ENCODE peak calls at places on chromosomes 2 and 18, in eight cellular contexts. One of them, this sample, is unnamed.
A peak's percentile ranks its signal among the peaks of the same experiment; 100 is the strongest.

GRCh38 chr2:120661551-120661950 is 74.1 kb upstream of the GLI2 start:
- DNase-seq in T-helper 1 cell: no peak
- DNase-seq in hippocampal formation: peak; percentile 62
- DNase-seq in T follicular helper cell: no peak
- DNase-seq in NCI-H2081 treated with DMSO at 0.1 percent for 48 hours: no peak
- DNase-seq in NCI-H2029: peak; percentile 39
- DNase-seq in kidney epithelial cell: no peak
- DNase-seq in iris pigment epithelial cell: no peak
- DNase-seq in this sample: no peak

GRCh38 chr2:145350011-145350410 is 830.1 kb upstream of the ZEB2 start:
- DNase-seq in T-helper 1 cell: no peak
- DNase-seq in hippocampal formation: no peak
- DNase-seq in T follicular helper cell: no peak
- DNase-seq in NCI-H2081 treated with DMSO at 0.1 percent for 48 hours: no peak
- DNase-seq in NCI-H2029: no peak
- DNase-seq in kidney epithelial cell: no peak
- DNase-seq in iris pigment epithelial cell: peak; percentile 75
- DNase-seq in this sample: no peak

GRCh38 chr2:98909381-98910211 is 26.4 kb downstream of the CRACDL start:
- DNase-seq in T-helper 1 cell: no peak
- DNase-seq in hippocampal formation: no peak
- DNase-seq in T follicular helper cell: no peak
- DNase-seq in NCI-H2081 treated with DMSO at 0.1 percent for 48 hours: peak; percentile 92
- DNase-seq in NCI-H2029: peak; percentile 96
- DNase-seq in kidney epithelial cell: peak; percentile 48
- DNase-seq in iris pigment epithelial cell: peak; percentile 87
- DNase-seq in this sample: no peak

GRCh38 chr2:224565452-224566035 is 19.6 kb downstream of the CUL3 start:
- DNase-seq in T-helper 1 cell: no peak
- DNase-seq in hippocampal formation: no peak
- DNase-seq in T follicular helper cell: no peak
- DNase-seq in NCI-H2081 treated with DMSO at 0.1 percent for 48 hours: no peak
- DNase-seq in NCI-H2029: no peak
- DNase-seq in kidney epithelial cell: no peak
- DNase-seq in iris pigment epithelial cell: no peak
- DNase-seq in this sample: no peak

GRCh38 chr2:222034058-222034457 is 264.7 kb downstream of the PAX3 start:
- DNase-seq in T-helper 1 cell: no peak
- DNase-seq in hippocampal formation: no peak
- DNase-seq in T follicular helper cell: no peak
- DNase-seq in NCI-H2081 treated with DMSO at 0.1 percent for 48 hours: no peak
- DNase-seq in NCI-H2029: peak; percentile 38
- DNase-seq in kidney epithelial cell: no peak
- DNase-seq in iris pigment epithelial cell: no peak
- DNase-seq in this sample: no peak

GRCh38 chr2:172280820-172281454 is 146.4 kb upstream of the ITGA6 start:
- DNase-seq in T-helper 1 cell: no peak
- DNase-seq in hippocampal formation: peak; percentile 27
- DNase-seq in T follicular helper cell: no peak
- DNase-seq in NCI-H2081 treated with DMSO at 0.1 percent for 48 hours: peak; percentile 27
- DNase-seq in NCI-H2029: no peak
- DNase-seq in kidney epithelial cell: no peak
- DNase-seq in iris pigment epithelial cell: no peak
- DNase-seq in this sample: no peak

GRCh38 chr2:1742680-1743395 is 1.5 kb downstream of the PXDN start:
- DNase-seq in T-helper 1 cell: no peak
- DNase-seq in hippocampal formation: peak; percentile 15
- DNase-seq in T follicular helper cell: peak; percentile 6
- DNase-seq in NCI-H2081 treated with DMSO at 0.1 percent for 48 hours: no peak
- DNase-seq in NCI-H2029: no peak
- DNase-seq in kidney epithelial cell: no peak
- DNase-seq in iris pigment epithelial cell: peak; percentile 97
- DNase-seq in this sample: no peak

GRCh38 chr18:41197967-41198366 is 757.1 kb upstream of the PIK3C3 start:
- DNase-seq in T-helper 1 cell: no peak
- DNase-seq in hippocampal formation: no peak
- DNase-seq in T follicular helper cell: no peak
- DNase-seq in NCI-H2081 treated with DMSO at 0.1 percent for 48 hours: no peak
- DNase-seq in NCI-H2029: no peak
- DNase-seq in kidney epithelial cell: no peak
- DNase-seq in iris pigment epithelial cell: no peak
- DNase-seq in this sample: no peak

GRCh38 chr2:116088246-116088645 is 1645.8 kb downstream of the DPP10 start:
- DNase-seq in T-helper 1 cell: no peak
- DNase-seq in hippocampal formation: no peak
- DNase-seq in T follicular helper cell: no peak
- DNase-seq in NCI-H2081 treated with DMSO at 0.1 percent for 48 hours: no peak
- DNase-seq in NCI-H2029: no peak
- DNase-seq in kidney epithelial cell: no peak
- DNase-seq in iris pigment epithelial cell: no peak
- DNase-seq in this sample: no peak

This sample was measured in stimulated activated naive CD4-positive, alpha-beta T cell.